ENCODE peak calls at places on chromosomes 2 and 18, in eight cellular contexts. M is left lobe of liver; G is effector CD4-positive, alpha-beta T cell; F is stimulated activated naive CD8-positive, alpha-beta T cell treated with anti-CD3 and anti-CD28 coated beads, Interleukin-15, amount 100 ng/mL, for 72 hours; O is amniotic stem cell; A is osteocyte; E is neural crest cell; K is GM13976. Y is an unnamed sample.

GRCh38 chr2:127683056-127683455 is 7.7 kb upstream of the LIMS2 start:
- DNase-seq in O (no peak), F (no peak), G (no peak), E (no peak), M (no peak), A (no peak), K (no peak), Y (no peak)

GRCh38 chr2:120620025-120620793 is 115.5 kb upstream of the GLI2 start:
- DNase-seq in K (no peak), M (no peak), E (no peak), F (no peak), A (no peak), G (no peak), O (peak), Y (no peak)

GRCh38 chr18:12066910-12067511 is 26.6 kb upstream of the ANKRD62 start:
- DNase-seq in O (no peak), A (no peak), M (no peak), F (no peak), E (no peak), K (no peak), G (no peak), Y (no peak)

GRCh38 chr2:63874204-63875134 is 32.8 kb downstream of the UGP2 start:
- DNase-seq in O (no peak), E (no peak), K (no peak), G (no peak), A (no peak), F (no peak), M (no peak), Y (no peak)

GRCh38 chr18:6434987-6435709 is 20.4 kb upstream of the L3MBTL4 start:
- DNase-seq in O (no peak), F (no peak), M (no peak), G (no peak), K (no peak), E (no peak), A (no peak), Y (no peak)

GRCh38 chr2:45860136-45861106 is 208.9 kb downstream of the PRKCE start:
- DNase-seq in G (no peak), K (no peak), M (no peak), A (no peak), E (peak), F (peak), O (no peak), Y (no peak)

GRCh38 chr2:124911560-124911959 is 886.5 kb downstream of the CNTNAP5 start:
- DNase-seq in F (no peak), E (no peak), A (no peak), O (no peak), G (no peak), M (no peak), K (no peak), Y (no peak)

GRCh38 chr2:156279446-156279845 is 53.1 kb downstream of the NR4A2 start:
- DNase-seq in M (no peak), G (no peak), F (no peak), E (no peak), O (no peak), K (no peak), A (no peak), Y (no peak)

GRCh38 chr2:47307066-47307465 is 95.9 kb upstream of the MSH2 start:
- DNase-seq in O (no peak), K (no peak), F (no peak), M (no peak), G (no peak), E (no peak), A (no peak), Y (no peak)

GRCh38 chr2:650343-651310 is 26.6 kb downstream of the TMEM18 start:
- DNase-seq in K (no peak), A (peak), F (no peak), O (no peak), E (no peak), G (no peak), M (peak), Y (no peak)

GRCh38 chr2:175342085-175342484 is 160.6 kb upstream of the ATP5MC3 start:
- DNase-seq in E (no peak), F (no peak), G (no peak), K (no peak), O (no peak), A (no peak), M (no peak), Y (no peak)

GRCh38 chr2:33848486-33848885 is 249.4 kb upstream of the FAM98A start:
- DNase-seq in G (no peak), E (no peak), K (no peak), O (peak), A (no peak), M (no peak), F (no peak), Y (peak)

GRCh38 chr2:166651080-166651675 is 157.1 kb upstream of the SCN7A start:
- DNase-seq in A (no peak), O (peak), E (no peak), M (no peak), F (no peak), G (no peak), K (no peak), Y (no peak)

GRCh38 chr2:132252191-132252893 is 90.6 kb upstream of the ANKRD30BL start:
- DNase-seq in E (no peak), M (no peak), F (no peak), O (no peak), G (no peak), K (peak), A (peak), Y (no peak)

GRCh38 chr2:171227066-171227782 is 66.5 kb upstream of the TLK1 start:
- DNase-seq in M (no peak), K (no peak), G (no peak), E (no peak), O (no peak), A (no peak), F (no peak), Y (no peak)

GRCh38 chr2:144154205-144154604 is 365.7 kb downstream of the ZEB2 start:
- DNase-seq in A (no peak), G (no peak), M (no peak), E (no peak), O (no peak), K (no peak), F (no peak), Y (no peak)

GRCh38 chr2:10329880-10330699 is 27.4 kb downstream of the HPCAL1 start:
- DNase-seq in A (no peak), G (peak), E (no peak), O (no peak), M (no peak), K (no peak), F (no peak), Y (no peak)

GRCh38 chr2:20475567-20475952 is 28.7 kb downstream of the RHOB start:
- DNase-seq in E (no peak), K (no peak), O (no peak), F (no peak), G (no peak), M (no peak), A (no peak), Y (no peak)

GRCh38 chr2:45585267-45585861 is 25.7 kb downstream of the SRBD1 start:
- DNase-seq in E (no peak), O (peak), A (no peak), M (no peak), G (no peak), F (no peak), K (peak), Y (peak)

GRCh38 chr2:209517436-209517835 is 93.6 kb downstream of the MAP2 start:
- DNase-seq in O (no peak), G (no peak), M (no peak), E (no peak), K (no peak), A (no peak), F (no peak), Y (no peak)

GRCh38 chr2:205073433-205074020 is 528.3 kb downstream of the PARD3B start:
- DNase-seq in O (no peak), E (no peak), K (no peak), M (no peak), A (no peak), G (no peak), F (no peak), Y (no peak)

GRCh38 chr18:80037869-80038630 is 3.8 kb downstream of the RBFA start:
- DNase-seq in E (no peak), M (no peak), A (no peak), O (no peak), F (no peak), K (no peak), G (no peak), Y (no peak)

GRCh38 chr2:201649442-201649841 is 6.1 kb upstream of the TMEM237 start:
- DNase-seq in O (no peak), K (no peak), A (no peak), F (no peak), E (no peak), M (no peak), G (no peak), Y (no peak)

GRCh38 chr2:26606847-26607190 is 34.3 kb downstream of the CIB4 start:
- DNase-seq in K (no peak), O (no peak), E (no peak), F (no peak), M (peak), G (no peak), A (peak), Y (no peak)

GRCh38 chr2:100124746-100125145 is 17.6 kb downstream of the AFF3 start:
- DNase-seq in M (no peak), A (no peak), F (no peak), O (no peak), G (no peak), E (no peak), K (no peak), Y (no peak)

GRCh38 chr18:35378206-35378795 is 1.2 kb upstream of the ZNF396 start:
- DNase-seq in M (no peak), F (no peak), K (no peak), E (no peak), O (no peak), G (no peak), A (no peak), Y (no peak)

GRCh38 chr18:45879681-45880655 is 54.5 kb downstream of the SIGLEC15 start:
- DNase-seq in E (peak), G (peak), A (peak), M (peak), K (peak), O (no peak), F (peak), Y (no peak)

GRCh38 chr2:241804326-241805276 is 4.4 kb upstream of the NEU4 start:
- DNase-seq in E (no peak), A (no peak), M (no peak), O (no peak), G (no peak), K (peak), F (peak), Y (no peak)

GRCh38 chr2:22020101-22020742 is 896.5 kb downstream of the TDRD15 start:
- DNase-seq in F (no peak), G (no peak), A (no peak), K (no peak), O (no peak), E (no peak), M (no peak), Y (no peak)

GRCh38 chr18:61891271-61891670 is 1.5 kb downstream of the RNF152 start:
- DNase-seq in F (no peak), M (no peak), O (no peak), A (no peak), E (no peak), G (no peak), K (no peak), Y (no peak)

GRCh38 chr2:164934790-164935466 is 20.4 kb downstream of the SLC38A11 start:
- DNase-seq in A (no peak), E (no peak), O (no peak), K (no peak), F (no peak), G (no peak), M (no peak), Y (no peak)

GRCh38 chr2:168929031-168929430 is 27.9 kb downstream of the G6PC2 start:
- DNase-seq in M (no peak), F (no peak), K (no peak), O (no peak), A (no peak), E (no peak), G (no peak), Y (no peak)

GRCh38 chr2:197092431-197092830 is 165.9 kb upstream of the PGAP1 start:
- DNase-seq in A (no peak), O (peak), F (no peak), G (no peak), M (no peak), E (no peak), K (no peak), Y (no peak)

GRCh38 chr18:62066121-62066818 is 120.6 kb downstream of the PIGN start:
- DNase-seq in A (no peak), M (no peak), E (no peak), O (no peak), F (no peak), G (no peak), K (no peak), Y (no peak)

GRCh38 chr18:39806519-39806918 is 2148.5 kb upstream of the PIK3C3 start:
- DNase-seq in M (no peak), G (no peak), F (no peak), K (no peak), A (no peak), O (no peak), E (no peak), Y (no peak)

Y was measured in SW 1271.